ENCODE peak calls at places on chromosomes 11 and 22, in nine cellular contexts. N is NCI-H2081, S is NCI-H1417, A is upper lobe of right lung, R is EL, T is caudate nucleus, Z is T-cell, W is IMR-90, L is RCC 7860. O is an unnamed sample.

GRCh38 chr11:124315052-124315451 is 1.3 kb upstream of the OR8D1 start:
- DNase-seq in A (no peak), T (no peak), Z (no peak), L (no peak), R (peak; percentile 57), W (peak; percentile 80), N (no peak), S (no peak), O (peak; percentile 36)

GRCh38 chr11:109851780-109852390 is 241.3 kb upstream of the ZC3H12C start:
- DNase-seq in S (no peak), N (no peak), R (no peak), A (no peak), L (no peak), T (no peak), Z (no peak), W (peak; percentile 31), O (no peak)

GRCh38 chr11:65083134-65083833 is 556 bp downstream of the CDCA5 start:
- DNase-seq in T (no peak), Z (no peak), A (no peak), S (no peak), N (no peak), R (no peak), W (no peak), L (no peak), O (no peak)

GRCh38 chr11:111718436-111719325 is 47.5 kb downstream of the PPP2R1B start:
- DNase-seq in W (peak; percentile 91), T (no peak), A (no peak), R (peak; percentile 69), Z (no peak), S (no peak), N (no peak), L (peak; percentile 32), O (peak; percentile 79)

GRCh38 chr22:42163515-42163914 is 32.9 kb upstream of the CYP2D6 start:
- DNase-seq in L (no peak), W (no peak), T (no peak), N (no peak), R (no peak), A (no peak), S (no peak), Z (no peak), O (no peak)

GRCh38 chr11:1055990-1056771 is 18.5 kb upstream of the MUC2 start:
- DNase-seq in W (no peak), L (no peak), R (no peak), Z (no peak), A (peak; percentile 62), S (no peak), T (no peak), N (no peak), O (no peak)

GRCh38 chr11:133821776-133822175 is 23.5 kb downstream of the SPATA19 start:
- DNase-seq in T (peak; percentile 54), W (no peak), R (no peak), A (no peak), L (no peak), Z (no peak), S (peak; percentile 56), N (peak; percentile 85), O (peak; percentile 91)

GRCh38 chr11:128905345-128906184 is 14.4 kb downstream of the KCNJ5 start:
- DNase-seq in S (peak; percentile 90), Z (peak; percentile 27), T (peak; percentile 45), W (peak; percentile 26), N (peak; percentile 76), R (peak; percentile 57), A (peak; percentile 78), L (no peak), O (peak; percentile 90)

GRCh38 chr11:75249704-75250103 is 9.1 kb downstream of the TPBGL start:
- DNase-seq in Z (no peak), S (no peak), L (no peak), N (no peak), W (no peak), T (no peak), R (no peak), A (peak; percentile 29), O (no peak)

GRCh38 chr11:34251640-34251980 is 106.2 kb downstream of the ABTB2 start:
- DNase-seq in Z (no peak), W (peak; percentile 42), S (no peak), T (no peak), R (peak; percentile 22), L (no peak), N (no peak), A (no peak), O (no peak)

GRCh38 chr11:129013737-129014475 is 71.2 kb upstream of the TP53AIP1 start:
- DNase-seq in S (no peak), A (no peak), W (no peak), L (no peak), R (no peak), T (no peak), Z (no peak), N (no peak), O (no peak)

GRCh38 chr11:13105237-13105844 is 96.2 kb downstream of the RASSF10 start:
- DNase-seq in T (no peak), W (no peak), A (no peak), N (peak; percentile 66), R (no peak), Z (no peak), S (peak; percentile 72), L (no peak), O (peak; percentile 75)

GRCh38 chr11:110182886-110183285 is 89.7 kb downstream of the ZC3H12C start:
- DNase-seq in Z (no peak), L (peak; percentile 73), A (no peak), R (peak; percentile 81), W (peak; percentile 81), T (no peak), S (no peak), N (no peak), O (no peak)

GRCh38 chr11:124277809-124278208 is 21.6 kb downstream of the OR8G5 start:
- DNase-seq in L (no peak), R (no peak), N (no peak), S (peak; percentile 18), W (no peak), Z (no peak), T (no peak), A (no peak), O (peak; percentile 59)

GRCh38 chr22:46139895-46140350 is 10.4 kb upstream of the PPARA start:
- DNase-seq in N (no peak), T (no peak), L (no peak), S (no peak), W (no peak), Z (no peak), R (no peak), A (no peak), O (no peak)

GRCh38 chr11:118224512-118225180 is at the start of gene JAML:
- DNase-seq in N (no peak), W (no peak), S (no peak), L (no peak), A (no peak), T (no peak), R (no peak), Z (peak; percentile 65), O (no peak)

GRCh38 chr22:19710020-19710768 is 4.1 kb upstream of the SEPTIN5 start:
- DNase-seq in A (no peak), Z (no peak), T (no peak), R (no peak), W (no peak), S (no peak), L (no peak), N (no peak), O (no peak)

GRCh38 chr22:38718414-38718813 is 12.7 kb downstream of the GTPBP1 start:
- DNase-seq in R (peak; percentile 91), W (peak; percentile 81), L (peak; percentile 77), Z (no peak), N (no peak), A (peak; percentile 77), S (peak; percentile 13), T (peak; percentile 50), O (peak; percentile 91)

GRCh38 chr11:133966924-133967598 is 10.3 kb upstream of the IGSF9B start:
- DNase-seq in A (no peak), S (no peak), N (no peak), T (peak; percentile 68), Z (peak; percentile 56), R (no peak), L (no peak), W (no peak), O (peak; percentile 88)

GRCh38 chr22:46436595-46437163 is 100.7 kb downstream of the CELSR1 start:
- DNase-seq in A (no peak), S (no peak), R (peak; percentile 59), L (peak; percentile 55), Z (no peak), N (no peak), W (peak; percentile 63), T (no peak), O (no peak)

GRCh38 chr11:11179239-11179638 is 173.8 kb downstream of the CSNK2A3 start:
- DNase-seq in T (peak; percentile 55), L (peak; percentile 70), W (peak; percentile 82), A (no peak), R (peak; percentile 58), S (no peak), N (no peak), Z (no peak), O (peak; percentile 39)

GRCh38 chr22:40153705-40154104 is 24.0 kb upstream of the TNRC6B start:
- DNase-seq in S (no peak), N (no peak), L (no peak), A (no peak), R (no peak), W (no peak), T (no peak), Z (no peak), O (no peak)

GRCh38 chr11:13962562-13963168 is at the start of gene SPON1:
- DNase-seq in T (peak; percentile 39), Z (peak; percentile 43), N (peak; percentile 39), A (peak; percentile 68), L (no peak), R (no peak), W (peak; percentile 15), S (peak; percentile 73), O (peak; percentile 66)

GRCh38 chr11:123671534-123671933 is 17.1 kb upstream of the SCN3B start:
- DNase-seq in Z (no peak), S (no peak), N (no peak), L (no peak), R (no peak), A (no peak), T (peak; percentile 35), W (no peak), O (no peak)

GRCh38 chr11:92046103-92046502 is 178.5 kb upstream of the FAT3 start:
- DNase-seq in W (no peak), L (no peak), T (no peak), S (no peak), Z (no peak), A (no peak), N (no peak), R (no peak), O (no peak)

GRCh38 chr11:65181569-65182257 is at the start of gene CAPN1:
- DNase-seq in S (peak; percentile 71), W (peak; percentile 89), A (peak; percentile 89), L (peak; percentile 91), T (peak; percentile 50), N (peak; percentile 63), Z (peak; percentile 52), R (peak; percentile 96), O (peak; percentile 84)

GRCh38 chr11:35717043-35717442 is 54.5 kb downstream of the TRIM44 start:
- DNase-seq in L (no peak), N (no peak), A (no peak), Z (no peak), T (no peak), W (no peak), R (no peak), S (no peak), O (peak; percentile 12)

GRCh38 chr22:49235463-49236300 is 592.0 kb downstream of the BRD1 start:
- DNase-seq in S (no peak), N (peak; percentile 62), T (no peak), W (no peak), R (no peak), A (no peak), Z (no peak), L (no peak), O (no peak)

GRCh38 chr22:37218399-37218770 is 6.1 kb upstream of the SSTR3 start:
- DNase-seq in L (no peak), T (no peak), Z (no peak), R (no peak), W (no peak), A (no peak), S (no peak), N (no peak), O (no peak)

GRCh38 chr11:100851129-100851528 is 164.0 kb downstream of the ARHGAP42 start:
- DNase-seq in L (no peak), N (no peak), S (no peak), R (peak; percentile 56), A (no peak), Z (no peak), T (no peak), W (peak; percentile 82), O (no peak)